ENCODE peak calls at places on chromosomes 6 and 20, in ten cellular contexts. C is gastrocnemius medialis, S is thyroid gland, Y is dorsolateral prefrontal cortex, K is BJ, L is fibroblast of the aortic adventitia, U is AG04450, R is heart right ventricle, H is ovary, Q is mucosa of descending colon. I is an unnamed sample.

GRCh38 chr6:162409986-162410715 is 317.4 kb downstream of the PRKN start:
- DNase-seq in Y (no peak), K (no peak), S (no peak), Q (no peak), C (no peak), L (no peak), H (no peak), U (no peak), R (no peak), I (no peak)

GRCh38 chr6:36608788-36609563 is 14.8 kb downstream of the SRSF3 start:
- DNase-seq in S (no peak), C (no peak), K (no peak), Q (no peak), L (no peak), U (no peak), H (no peak), R (no peak), Y (no peak), I (no peak)

GRCh38 chr20:63062188-63063140 is 55.7 kb upstream of the BHLHE23 start:
- DNase-seq in Y (no peak), K (no peak), U (no peak), S (no peak), Q (no peak), H (peak), L (no peak), C (no peak), R (no peak), I (no peak)

GRCh38 chr20:45506927-45507820 is 8.2 kb downstream of the SPINT3 start:
- DNase-seq in H (no peak), K (no peak), U (no peak), Q (no peak), L (peak), S (no peak), Y (no peak), C (no peak), R (no peak), I (no peak)

GRCh38 chr20:45037050-45037449 is 63.9 kb downstream of the KCNS1 start:
- DNase-seq in H (no peak), Q (no peak), R (peak), L (peak), Y (no peak), C (no peak), S (peak), U (no peak), K (no peak), I (peak)

GRCh38 chr20:43916073-43916874 is 1.6 kb downstream of the TOX2 start:
- DNase-seq in S (no peak), Q (no peak), H (no peak), Y (no peak), C (no peak), K (no peak), U (no peak), R (no peak), L (peak), I (no peak)

GRCh38 chr6:68975064-68975463 is 340.0 kb downstream of the ADGRB3 start:
- DNase-seq in S (no peak), Q (no peak), Y (peak), C (no peak), U (no peak), R (peak), L (no peak), K (no peak), H (no peak), I (peak)

GRCh38 chr6:35372633-35373032 is 30.3 kb downstream of the PPARD start:
- DNase-seq in Q (no peak), U (no peak), S (no peak), K (no peak), C (no peak), R (no peak), H (no peak), L (no peak), Y (no peak), I (no peak)

GRCh38 chr6:89297695-89298351 is 17.3 kb downstream of the GABRR2 start:
- DNase-seq in L (peak), R (peak), H (no peak), Q (no peak), K (peak), C (peak), S (no peak), U (peak), Y (no peak), I (peak)

GRCh38 chr20:57618091-57618765 is 2.0 kb downstream of the ZBP1 start:
- DNase-seq in Y (peak), U (no peak), S (no peak), Q (peak), H (no peak), K (no peak), C (no peak), L (no peak), R (no peak), I (peak)

GRCh38 chr6:48714286-48715049 is 603.5 kb upstream of the PTCHD4 start:
- DNase-seq in K (no peak), C (no peak), U (no peak), S (no peak), Q (no peak), L (no peak), H (no peak), R (no peak), Y (no peak), I (no peak)

GRCh38 chr20:41048475-41049242 is 20.0 kb downstream of the TOP1 start:
- DNase-seq in U (no peak), K (no peak), L (no peak), R (no peak), S (no peak), Q (no peak), Y (no peak), H (no peak), C (no peak), I (no peak)

GRCh38 chr6:52736145-52736544 is 27.1 kb downstream of the GSTA2 start:
- DNase-seq in K (no peak), S (no peak), Q (no peak), L (no peak), U (no peak), Y (no peak), R (no peak), C (no peak), H (no peak), I (no peak)

GRCh38 chr6:98929498-98930060 is 18.2 kb downstream of the FBXL4 start:
- DNase-seq in R (no peak), Y (no peak), S (no peak), H (no peak), C (no peak), Q (no peak), K (no peak), U (no peak), L (peak), I (peak)

DNA sequence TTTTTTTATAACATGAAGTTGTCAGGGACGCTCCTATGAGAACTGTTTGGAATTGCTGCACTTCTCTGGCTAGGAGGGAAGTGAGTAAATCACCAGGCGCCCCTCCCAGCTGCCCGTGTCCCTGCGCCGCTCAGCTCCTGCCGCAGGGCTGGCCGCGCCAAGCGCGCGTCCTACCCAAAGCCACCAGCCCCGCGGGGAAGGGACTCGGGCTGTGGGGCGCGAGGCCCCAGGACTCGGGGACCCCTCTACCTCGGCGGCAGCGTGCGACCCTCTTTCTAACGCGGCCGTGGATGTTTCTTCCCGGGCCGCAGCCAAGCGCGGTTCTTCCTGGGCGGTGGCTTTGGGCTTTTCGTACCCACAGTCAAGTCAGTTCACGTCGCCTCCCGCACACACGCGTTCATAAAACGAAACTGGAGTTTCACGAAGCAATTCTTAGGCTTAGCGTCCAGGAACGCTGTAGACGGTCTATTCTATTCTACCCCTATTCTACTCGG is 15.2 kb downstream of the FOXC1 start:
- DNase-seq in Y (no peak), U (no peak), K (no peak), S (peak), L (peak), Q (no peak), C (no peak), R (no peak), H (no peak), I (no peak)
- H3K4me3 ChIP-seq in Y (peak), U (peak), K (peak), S (peak), L (peak), Q (no peak), C (peak), R (peak), H (peak), I (peak)

GRCh38 chr20:49889943-49890650 is 25.2 kb downstream of the SPATA2 start:
- DNase-seq in K (no peak), Q (no peak), S (peak), U (no peak), L (no peak), Y (no peak), C (peak), R (no peak), H (no peak), I (no peak)
- TF ChIP-seq CTCF in K (no peak), Q (no peak), S (no peak), U (no peak), L (peak), Y (peak), C (peak), R (no peak), H (no peak), I (no peak)

GRCh38 chr6:8743146-8743745 is 307.9 kb upstream of the SLC35B3 start:
- DNase-seq in Y (no peak), C (no peak), K (no peak), H (no peak), U (no peak), L (no peak), S (no peak), R (no peak), Q (no peak), I (no peak)
- H3K4me3 ChIP-seq in Y (no peak), C (no peak), K (no peak), H (no peak), U (no peak), L (no peak), S (no peak), R (no peak), Q (no peak), I (peak)

GRCh38 chr6:146915671-146916127 is 288.5 kb upstream of the STXBP5 start:
- DNase-seq in Q (no peak), Y (no peak), R (no peak), K (no peak), L (peak), H (no peak), C (no peak), S (no peak), U (no peak), I (peak)

GRCh38 chr6:146914563-146915483 is 289.4 kb upstream of the STXBP5 start:
- DNase-seq in L (peak), Q (no peak), Y (no peak), K (peak), R (peak), H (peak), S (peak), U (peak), C (no peak), I (peak)

GRCh38 chr6:146911635-146912034 is 292.6 kb upstream of the STXBP5 start:
- DNase-seq in Y (no peak), S (no peak), R (no peak), Q (no peak), U (no peak), L (no peak), C (no peak), H (no peak), K (no peak), I (no peak)

GRCh38 chr6:146912730-146913680 is 291.2 kb upstream of the STXBP5 start:
- DNase-seq in R (no peak), C (no peak), U (no peak), H (no peak), Y (no peak), Q (no peak), K (no peak), S (no peak), L (peak), I (no peak)

DNA sequence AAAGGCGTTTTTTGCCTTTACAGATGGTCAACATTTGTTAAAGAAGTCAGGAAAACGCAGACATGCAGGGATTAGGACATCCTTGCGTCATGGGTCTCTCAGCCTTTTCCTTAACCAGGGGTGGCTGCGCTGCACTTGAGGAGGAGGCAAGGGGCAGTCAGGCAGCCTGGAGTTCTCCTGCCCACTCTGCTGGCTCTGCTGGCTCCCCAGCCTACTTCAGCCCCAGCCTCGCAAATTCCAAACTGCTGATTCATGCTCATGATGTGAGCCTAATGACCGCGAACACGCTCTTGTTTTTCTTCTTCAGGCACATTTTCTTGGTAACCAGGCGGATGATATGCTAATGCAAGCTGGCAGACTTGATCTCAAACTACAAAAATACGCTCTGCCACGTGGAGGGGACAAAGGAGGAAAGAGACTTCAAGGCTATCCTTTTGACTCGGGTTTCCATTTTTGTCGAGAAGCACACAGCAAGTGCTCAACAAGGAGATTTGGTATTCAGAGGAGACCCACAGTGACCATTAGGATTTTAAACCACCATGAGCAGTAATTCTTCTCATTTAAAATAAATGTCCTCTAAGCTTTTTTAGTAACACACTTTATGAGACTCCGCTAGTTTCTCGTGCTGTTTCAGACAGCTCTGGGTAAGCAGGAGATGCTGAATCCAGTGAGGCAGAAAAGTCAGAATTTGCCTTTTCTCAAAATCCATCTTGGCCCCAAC is 290.2 kb upstream of the STXBP5 start:
- DNase-seq in R (peak), C (peak), S (peak), U (peak), H (peak), Q (peak), K (peak), Y (no peak), L (peak), I (peak)
- TF ChIP-seq CTCF in R (no peak), C (no peak), S (no peak), U (no peak), H (no peak), Q (no peak), K (no peak), Y (no peak), L (no peak), I (no peak)

DNA sequence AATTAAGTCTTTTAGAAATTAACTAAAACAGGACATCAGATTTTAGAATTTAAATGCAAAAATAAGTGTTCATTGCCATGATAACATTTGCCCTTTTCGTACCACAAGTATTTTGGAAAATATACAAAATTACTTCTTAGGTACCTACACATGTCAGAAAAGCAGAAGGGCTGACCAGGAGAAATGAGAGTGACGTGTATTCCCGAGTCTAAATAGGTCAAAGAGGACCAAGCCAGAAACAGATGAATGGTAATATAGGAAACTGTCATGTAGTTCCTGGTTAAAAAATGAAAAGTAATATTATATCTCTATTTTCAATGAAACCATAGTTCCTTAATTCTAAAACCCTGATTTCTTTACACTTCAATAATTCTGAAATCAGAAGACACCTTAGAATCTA is 126.2 kb downstream of the IPCEF1 start:
- DNase-seq in Q (no peak), H (no peak), K (no peak), Y (no peak), U (no peak), S (no peak), R (no peak), L (no peak), C (no peak), I (no peak)
- H3K4me3 ChIP-seq in Q (no peak), H (no peak), K (no peak), Y (no peak), U (no peak), S (no peak), R (no peak), L (no peak), C (no peak), I (no peak)

I was measured in foreskin fibroblast.